ENCODE peak calls at places on chromosomes 1 and 21, in nine cellular contexts. I, T, O, G, K, M, E, S and P are unnamed samples.
A peak's percentile ranks its signal among the peaks of the same experiment; 100 is the strongest.

GRCh38 chr1:22450421-22451021 is 1.1 kb upstream of the ZBTB40 start:
- DNase-seq in M (no peak), I (no peak), S (no peak), K (peak; percentile 52), T (no peak), O (no peak), G (no peak), E (no peak), P (no peak)

GRCh38 chr21:15293251-15293650 is 228.5 kb upstream of the NRIP1 start:
- DNase-seq in T (peak; percentile 15), I (peak; percentile 27), G (no peak), O (no peak), S (no peak), K (no peak), E (no peak), M (peak; percentile 98), P (no peak)

GRCh38 chr1:112172294-112172882 is 182.9 kb upstream of the KCND3 start:
- DNase-seq in K (peak; percentile 51), I (peak; percentile 30), T (no peak), G (no peak), M (peak; percentile 66), E (no peak), S (peak; percentile 12), O (no peak), P (peak; percentile 62)

GRCh38 chr1:28835237-28835650 is 23.3 kb downstream of the OPRD1 start:
- DNase-seq in G (no peak), M (no peak), S (no peak), O (no peak), E (peak; percentile 64), I (no peak), T (no peak), K (no peak), P (no peak)

GRCh38 chr1:25905680-25906643 is at the start of gene STMN1:
- DNase-seq in G (peak; percentile 97), E (peak; percentile 94), O (peak; percentile 94), T (peak; percentile 81), I (peak; percentile 88), S (peak; percentile 95), M (peak; percentile 77), K (peak; percentile 90), P (peak; percentile 94)

GRCh38 chr1:239909894-239910293 is 181.8 kb upstream of the FMN2 start:
- DNase-seq in K (no peak), E (no peak), M (peak; percentile 46), G (no peak), O (peak; percentile 65), I (no peak), S (peak; percentile 89), T (no peak), P (no peak)

GRCh38 chr1:33709780-33710713 is 153.8 kb upstream of the HMGB4 start:
- DNase-seq in G (no peak), T (no peak), M (peak; percentile 61), S (no peak), E (no peak), K (no peak), O (no peak), I (no peak), P (no peak)

GRCh38 chr1:4220362-4220761 is 320.3 kb upstream of the C1orf174 start:
- DNase-seq in T (no peak), I (no peak), K (no peak), G (no peak), S (no peak), M (no peak), O (no peak), E (no peak), P (no peak)

GRCh38 chr1:226034482-226034881 is 28.0 kb upstream of the H3-3A start:
- DNase-seq in T (no peak), M (peak; percentile 100), O (peak; percentile 52), S (peak; percentile 94), G (peak; percentile 47), I (no peak), E (peak; percentile 14), K (peak; percentile 81), P (no peak)

GRCh38 chr1:29544406-29544805 is 308.1 kb downstream of the PTPRU start:
- DNase-seq in G (no peak), O (no peak), E (no peak), S (no peak), M (no peak), K (no peak), I (no peak), T (no peak), P (no peak)

GRCh38 chr1:112956503-112957132 is 622 bp upstream of the SLC16A1 start:
- DNase-seq in M (no peak), T (no peak), K (peak; percentile 17), I (no peak), S (no peak), E (peak; percentile 38), G (no peak), O (peak; percentile 55), P (no peak)

GRCh38 chr1:121448851-121449250 is 264.1 kb downstream of the SRGAP2C start:
- DNase-seq in M (no peak), E (no peak), S (no peak), T (no peak), K (no peak), I (no peak), O (no peak), G (no peak), P (no peak)
- TF ChIP-seq CTCF in M (no peak), E (no peak), S (no peak), T (no peak), K (no peak), I (no peak), O (no peak), G (no peak), P (no peak)

DNA sequence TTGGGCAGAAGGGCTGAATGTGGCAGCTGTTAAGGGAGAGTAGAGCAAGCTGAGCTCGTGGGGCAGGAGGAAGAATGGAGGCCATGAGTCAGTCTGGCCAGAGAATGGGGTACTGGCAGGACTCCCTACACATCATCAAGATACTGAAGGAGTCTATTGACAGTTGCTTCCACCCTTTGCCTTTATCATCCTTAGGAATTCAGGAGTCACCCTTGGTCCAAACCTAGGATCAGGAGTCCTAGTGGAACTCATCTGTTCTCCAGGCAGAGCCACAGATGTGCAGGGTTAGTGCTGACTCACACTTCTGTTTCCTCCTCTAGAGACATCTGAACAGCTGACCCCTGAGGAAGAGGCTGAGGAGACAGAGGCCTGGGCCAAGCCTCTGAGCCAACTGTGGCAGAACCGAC is 18.7 kb upstream of the ST3GAL3 start:
- DNase-seq in E (no peak), K (no peak), M (peak; percentile 88), S (peak; percentile 19), I (no peak), T (no peak), O (no peak), G (no peak), P (no peak)
- TF ChIP-seq CTCF in E (no peak), K (no peak), M (no peak), S (no peak), I (no peak), T (no peak), O (no peak), G (no peak), P (no peak)

GRCh38 chr21:32412162-32412997 is at the start of gene EVA1C:
- DNase-seq in O (no peak), K (peak; percentile 74), G (peak; percentile 79), M (peak; percentile 59), T (no peak), S (no peak), I (peak; percentile 34), E (peak; percentile 25), P (no peak)
- TF ChIP-seq CTCF in O (peak; percentile 29), K (peak; percentile 56), G (peak; percentile 75), M (peak; percentile 6), T (no peak), S (no peak), I (no peak), E (no peak), P (no peak)

DNA sequence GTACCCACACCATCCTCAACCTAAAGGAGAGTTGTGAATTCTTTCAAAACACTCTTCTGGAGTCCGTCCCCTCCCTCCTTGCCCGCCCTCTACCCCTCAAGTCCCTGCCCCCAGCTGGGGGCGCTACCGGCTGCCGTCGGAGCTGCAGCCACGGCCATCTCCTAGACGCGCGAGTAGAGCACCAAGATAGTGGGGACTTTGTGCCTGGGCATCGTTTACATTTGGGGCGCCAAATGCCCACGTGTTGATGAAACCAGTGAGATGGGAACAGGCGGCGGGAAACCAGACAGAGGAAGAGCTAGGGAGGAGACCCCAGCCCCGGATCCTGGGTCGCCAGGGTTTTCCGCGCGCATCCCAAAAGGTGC is 647 bp upstream of the OLIG2 start:
- DNase-seq in S (no peak), G (no peak), E (no peak), M (no peak), I (no peak), T (no peak), K (no peak), O (peak; percentile 71), P (peak; percentile 52)
- TF ChIP-seq CTCF in S (no peak), G (no peak), E (peak; percentile 12), M (no peak), I (no peak), T (no peak), K (no peak), O (peak; percentile 52), P (peak; percentile 49)

DNA sequence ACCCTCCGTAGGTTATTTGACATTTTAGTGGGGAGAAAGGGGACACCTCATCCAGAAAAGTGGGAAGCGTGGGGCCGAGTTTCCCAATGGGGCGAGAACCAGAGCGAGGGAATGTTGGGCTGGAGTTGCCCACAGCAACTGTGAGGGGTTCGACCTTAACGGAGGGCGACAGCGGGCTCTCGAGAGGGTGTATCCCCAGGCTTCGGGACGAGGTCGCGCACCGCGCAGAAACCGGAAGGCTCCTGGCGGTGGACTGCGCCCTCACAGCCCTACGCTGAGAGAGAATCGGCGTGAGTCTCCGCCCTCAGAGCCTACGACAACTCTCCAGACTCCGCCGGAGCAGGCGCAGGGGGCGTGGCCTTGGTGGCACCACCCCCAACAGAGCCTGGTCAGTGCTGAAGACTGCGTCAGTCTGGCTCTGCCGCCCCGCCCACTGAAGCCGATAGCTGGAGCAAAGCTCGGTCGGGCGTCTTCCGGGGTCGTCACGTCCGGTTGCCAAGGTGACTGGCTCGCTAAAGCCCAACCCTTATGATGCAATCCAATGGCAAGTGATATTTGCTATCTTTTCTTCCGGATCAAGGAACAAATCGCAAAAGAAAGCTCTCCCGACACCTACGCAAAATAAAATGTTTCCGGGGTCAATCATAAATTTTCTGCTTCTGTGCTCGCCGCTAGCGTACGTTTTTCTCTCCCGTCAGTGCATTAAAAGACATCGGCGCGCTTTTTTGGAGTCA is at the start of gene LRIF1:
- DNase-seq in M (peak; percentile 99), O (peak; percentile 99), S (peak; percentile 100), T (peak; percentile 95), I (peak; percentile 98), G (peak; percentile 100), E (peak; percentile 100), K (peak; percentile 99), P (peak; percentile 82)
- TF ChIP-seq CTCF in M (peak; percentile 68), O (peak; percentile 48), S (no peak), T (no peak), I (no peak), G (peak; percentile 77), E (peak; percentile 39), K (peak; percentile 62), P (peak; percentile 57)